ENCODE peak calls at places on chromosomes 7 and 10, in six cellular contexts. S, T, Z, L, U and W are unnamed samples.

GRCh38 chr10:24419067-24419466 is 210.1 kb downstream of the KIAA1217 start:
- DNase-seq in U (no peak), Z (no peak), L (no peak), T (no peak), S (no peak), W (no peak)

GRCh38 chr10:27742926-27743735 is 2.5 kb downstream of the MKX start:
- DNase-seq in S (peak), T (no peak), L (no peak), Z (peak), U (no peak), W (peak)

GRCh38 chr7:27046854-27047549 is 48.8 kb downstream of the HOXA1 start:
- DNase-seq in S (no peak), L (peak), Z (no peak), U (no peak), T (no peak), W (no peak)

GRCh38 chr7:106788637-106789036 is 76.4 kb upstream of the PIK3CG start:
- DNase-seq in S (no peak), U (peak), T (peak), Z (no peak), L (no peak), W (no peak)

GRCh38 chr10:88456730-88457129 is 126.4 kb downstream of the RNLS start:
- DNase-seq in U (no peak), Z (no peak), T (no peak), L (no peak), S (no peak), W (no peak)

GRCh38 chr7:82209200-82209599 is 234.4 kb downstream of the CACNA2D1 start:
- DNase-seq in U (no peak), L (no peak), T (no peak), Z (no peak), S (no peak), W (no peak)

GRCh38 chr10:119246862-119247549 is 39.6 kb downstream of the GRK5 start:
- DNase-seq in S (peak), L (peak), T (no peak), U (peak), Z (no peak), W (no peak)

GRCh38 chr7:6090738-6091505 is 59.7 kb downstream of the ANKRD61 start:
- DNase-seq in L (no peak), U (no peak), Z (no peak), T (no peak), S (no peak), W (no peak)

GRCh38 chr7:155713382-155713781 is 68.9 kb downstream of the RBM33 start:
- DNase-seq in S (peak), Z (no peak), T (no peak), L (no peak), U (no peak), W (peak)

GRCh38 chr10:62856021-62856420 is 39.9 kb upstream of the EGR2 start:
- DNase-seq in L (no peak), S (no peak), T (no peak), U (no peak), Z (no peak), W (no peak)

GRCh38 chr10:45817912-45818311 is 29.4 kb downstream of the AGAP4 start:
- DNase-seq in L (no peak), Z (no peak), T (no peak), S (no peak), U (no peak), W (no peak)

GRCh38 chr7:14395860-14396259 is 406.4 kb upstream of the ETV1 start:
- DNase-seq in U (no peak), S (no peak), L (no peak), Z (no peak), T (no peak), W (no peak)

GRCh38 chr10:111379521-111379920 is 302.7 kb downstream of the ADRA2A start:
- DNase-seq in L (no peak), T (no peak), Z (no peak), U (no peak), S (no peak), W (no peak)

GRCh38 chr10:130751106-130751840 is 560.2 kb downstream of the TCERG1L start:
- DNase-seq in L (no peak), U (no peak), S (no peak), Z (no peak), T (no peak), W (peak)

GRCh38 chr7:85222522-85222921 is 35.7 kb upstream of the SEMA3D start:
- DNase-seq in L (peak), Z (no peak), U (no peak), T (no peak), S (no peak), W (no peak)

GRCh38 chr7:152312316-152312715 is 123.5 kb downstream of the KMT2C start:
- DNase-seq in L (peak), S (no peak), T (no peak), Z (no peak), U (no peak), W (no peak)